ENCODE peak calls at places on chromosomes 7 and 10, in five cellular contexts. R, G, E, C and I are unnamed samples.

GRCh38 chr10:118045842-118046490 is 775 bp downstream of the RAB11FIP2 start:
- DNase-seq in E (peak), R (peak), G (peak), C (peak), I (peak)

GRCh38 chr10:6667679-6668270 is 87.7 kb upstream of the PRKCQ start:
- DNase-seq in E (peak), R (peak), C (no peak), G (no peak), I (no peak)

GRCh38 chr10:101161494-101162299 is 30.6 kb downstream of the TLX1 start:
- DNase-seq in G (no peak), E (peak), C (peak), R (peak), I (peak)

GRCh38 chr10:37976880-37977203 is 395 bp upstream of the ZNF25 start:
- DNase-seq in E (no peak), R (no peak), C (no peak), G (no peak), I (no peak)

GRCh38 chr7:68978710-68979109 is 619.6 kb upstream of the AUTS2 start:
- DNase-seq in G (no peak), R (no peak), C (no peak), E (no peak), I (no peak)

GRCh38 chr10:14873090-14873760 is 5.4 kb upstream of the SUV39H2 start:
- DNase-seq in R (peak), C (peak), G (no peak), E (peak), I (no peak)

GRCh38 chr7:85686410-85687181 is 499.7 kb upstream of the SEMA3D start:
- DNase-seq in R (no peak), G (no peak), C (no peak), E (no peak), I (no peak)

GRCh38 chr10:50605280-50606270 is 18.2 kb downstream of the SGMS1 start:
- DNase-seq in E (peak), C (no peak), R (peak), G (no peak), I (no peak)

GRCh38 chr7:108420482-108420908 is 35.7 kb downstream of the NRCAM start:
- DNase-seq in R (no peak), E (no peak), C (no peak), G (no peak), I (no peak)

GRCh38 chr7:44639701-44640321 is 33.4 kb downstream of the OGDH start:
- DNase-seq in C (peak), R (peak), E (peak), G (no peak), I (no peak)

GRCh38 chr10:86262671-86263165 is 103.9 kb downstream of the GRID1 start:
- DNase-seq in R (no peak), G (peak), C (no peak), E (no peak), I (no peak)

GRCh38 chr10:130885021-130885655 is 426.4 kb downstream of the TCERG1L start:
- DNase-seq in E (no peak), C (no peak), G (no peak), R (no peak), I (no peak)

GRCh38 chr10:5293691-5294550 is 70.8 kb upstream of the UCN3 start:
- DNase-seq in E (peak), R (peak), C (peak), G (peak), I (peak)

GRCh38 chr10:84499846-84500245 is 171.5 kb downstream of the CCSER2 start:
- DNase-seq in R (no peak), G (no peak), E (no peak), C (no peak), I (no peak)

DNA sequence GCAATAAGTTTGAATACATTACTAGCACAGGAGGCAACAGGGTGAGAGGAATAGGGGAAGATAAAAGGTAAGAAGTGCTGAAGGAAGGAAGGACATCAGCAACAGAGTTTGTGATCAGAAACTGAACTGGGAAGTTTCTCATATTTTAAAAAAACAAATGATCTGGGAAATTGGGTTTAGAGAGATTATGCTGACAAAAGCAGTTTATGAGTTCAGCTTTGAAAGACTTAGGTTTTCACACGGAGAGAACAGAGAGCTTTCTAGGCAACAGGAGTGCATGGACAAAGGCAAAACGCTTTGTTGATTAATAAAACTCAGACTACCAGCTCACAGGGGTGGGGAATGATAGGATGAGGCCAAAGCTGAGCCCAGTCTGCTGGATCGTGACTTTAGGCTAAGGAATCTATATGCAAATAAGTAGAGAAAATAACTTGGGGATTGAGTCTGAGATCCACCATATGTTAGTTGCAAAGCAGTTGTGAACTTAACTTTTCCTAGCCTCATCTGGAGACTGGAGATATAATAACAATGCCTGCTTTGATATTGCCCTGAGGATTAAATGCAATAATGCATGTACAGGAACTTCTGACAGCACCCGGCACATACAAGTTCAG is 4.2 kb downstream of the OSBPL3 start:
- DNase-seq in C (no peak), R (no peak), E (no peak), G (no peak), I (no peak)
- H3K4me3 ChIP-seq in C (no peak), R (no peak), E (no peak), G (no peak), I (no peak)

GRCh38 chr7:99142727-99143521 is 984 bp downstream of the SMURF1 start:
- DNase-seq in G (peak), R (peak), E (peak), C (peak), I (peak)

GRCh38 chr7:99143522-99143852 is 421 bp downstream of the SMURF1 start:
- DNase-seq in E (no peak), C (no peak), R (no peak), G (no peak), I (no peak)

GRCh38 chr7:99140813-99141212 is 3.1 kb downstream of the SMURF1 start:
- DNase-seq in C (no peak), G (no peak), E (peak), R (no peak), I (no peak)

GRCh38 chr7:99141334-99141733 is 2.6 kb downstream of the SMURF1 start:
- DNase-seq in C (no peak), E (no peak), G (no peak), R (no peak), I (no peak)

DNA sequence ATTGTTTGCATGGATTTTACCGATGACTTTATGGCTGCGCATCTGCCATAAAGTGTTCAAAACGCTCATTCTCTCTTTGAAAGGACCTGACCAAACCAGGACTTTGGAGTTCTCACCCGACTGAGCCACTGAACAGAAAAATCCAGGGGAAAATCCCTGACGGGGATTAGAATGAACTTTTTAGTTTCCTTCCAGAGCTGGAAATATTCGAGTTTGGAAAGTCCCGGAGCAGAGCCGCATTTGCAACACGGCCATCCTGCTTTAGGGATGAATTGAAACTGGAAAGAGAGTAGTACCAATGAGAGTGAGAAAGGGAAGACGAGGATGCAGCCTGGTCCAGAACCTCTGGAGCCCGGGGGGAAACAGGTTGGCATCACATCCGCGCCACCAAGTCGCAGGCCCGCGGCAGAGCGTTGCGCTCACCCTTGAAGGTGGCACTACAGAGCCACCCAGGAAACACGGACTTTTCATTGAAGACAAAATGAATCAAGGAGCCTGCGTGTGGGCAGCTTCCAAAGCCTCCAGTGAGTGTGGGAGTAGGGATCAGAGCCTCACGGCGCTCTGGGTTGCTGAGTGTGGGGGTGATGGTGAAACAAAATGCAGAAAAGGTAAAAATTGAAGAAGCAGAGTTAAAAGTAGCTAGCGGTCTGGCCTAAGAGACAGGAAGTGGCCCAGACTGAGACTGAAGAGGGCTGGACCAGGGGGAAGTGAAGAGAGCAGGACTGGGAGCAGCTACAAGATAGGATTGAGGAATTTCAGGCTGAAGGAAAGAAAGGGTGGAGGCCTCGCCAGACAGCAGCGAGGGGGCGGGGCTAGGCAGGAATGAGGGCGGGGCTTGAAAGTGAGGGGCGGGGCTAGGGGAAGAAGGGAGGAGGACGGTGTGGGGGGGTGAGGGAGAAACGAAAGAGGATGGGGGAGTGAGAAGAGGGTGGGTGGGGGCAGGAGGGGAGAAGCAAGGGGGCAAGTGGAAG is 1.9 kb downstream of the SMURF1 start:
- DNase-seq in R (peak), C (peak), E (peak), G (peak), I (peak)
- H3K4me3 ChIP-seq in R (peak), C (peak), E (peak), G (peak), I (peak)

GRCh38 chr7:105267244-105267643 is 121.5 kb downstream of the SRPK2 start:
- DNase-seq in G (no peak), C (no peak), E (no peak), R (no peak), I (no peak)
- H3K4me3 ChIP-seq in G (no peak), C (no peak), E (peak), R (peak), I (no peak)

GRCh38 chr10:124153601-124153930 is 60.2 kb upstream of the CHST15 start:
- DNase-seq in E (no peak), G (no peak), R (no peak), C (no peak), I (no peak)
- H3K4me3 ChIP-seq in E (no peak), G (no peak), R (no peak), C (no peak), I (no peak)

GRCh38 chr10:17234541-17234940 is 6.5 kb downstream of the VIM start:
- DNase-seq in R (no peak), E (no peak), G (no peak), C (no peak), I (no peak)

GRCh38 chr10:17236468-17236886 is 8.4 kb downstream of the VIM start:
- DNase-seq in R (no peak), C (no peak), E (no peak), G (no peak), I (no peak)

GRCh38 chr10:17233534-17233933 is 5.5 kb downstream of the VIM start:
- DNase-seq in E (no peak), R (no peak), G (no peak), C (no peak), I (no peak)

GRCh38 chr10:17237163-17237562 is 9.1 kb downstream of the VIM start:
- DNase-seq in E (no peak), R (no peak), C (no peak), G (no peak), I (no peak)

DNA sequence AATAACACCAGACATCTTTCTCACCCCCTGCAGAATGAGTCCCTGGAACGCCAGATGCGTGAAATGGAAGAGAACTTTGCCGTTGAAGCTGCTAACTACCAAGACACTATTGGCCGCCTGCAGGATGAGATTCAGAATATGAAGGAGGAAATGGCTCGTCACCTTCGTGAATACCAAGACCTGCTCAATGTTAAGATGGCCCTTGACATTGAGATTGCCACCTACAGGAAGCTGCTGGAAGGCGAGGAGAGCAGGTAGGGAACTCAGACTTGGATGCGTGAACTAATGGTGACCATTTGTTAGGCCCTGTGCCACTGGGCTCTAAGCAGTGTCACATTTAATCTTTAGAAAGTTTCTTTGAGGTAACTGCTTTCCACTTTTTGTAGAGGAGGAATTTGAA is 7.1 kb downstream of the VIM start:
- DNase-seq in G (no peak), C (no peak), E (no peak), R (no peak), I (no peak)
- H3K4me3 ChIP-seq in G (no peak), C (no peak), E (no peak), R (no peak), I (no peak)

GRCh38 chr10:95755511-95756004 is 405 bp upstream of the ENTPD1 start:
- DNase-seq in C (no peak), E (no peak), R (peak), G (no peak), I (peak)
- H3K4me3 ChIP-seq in C (no peak), E (no peak), R (no peak), G (no peak), I (peak)

GRCh38 chr10:110268442-110268841 is 36.3 kb downstream of the SMNDC1 start:
- DNase-seq in E (no peak), C (no peak), R (no peak), G (no peak), I (no peak)

GRCh38 chr10:110273474-110273873 is 31.2 kb downstream of the SMNDC1 start:
- DNase-seq in G (peak), C (no peak), R (peak), E (peak), I (no peak)

GRCh38 chr10:110267246-110267645 is 37.5 kb downstream of the SMNDC1 start:
- DNase-seq in G (no peak), E (no peak), C (no peak), R (no peak), I (no peak)

GRCh38 chr10:110268931-110269640 is 35.6 kb downstream of the SMNDC1 start:
- DNase-seq in C (no peak), G (no peak), E (no peak), R (no peak), I (no peak)

GRCh38 chr10:110269641-110270318 is 34.9 kb downstream of the SMNDC1 start:
- DNase-seq in G (no peak), E (no peak), C (no peak), R (no peak), I (no peak)
- H3K4me3 ChIP-seq in G (no peak), E (no peak), C (no peak), R (no peak), I (peak)

GRCh38 chr7:117606132-117606531 is 126.3 kb downstream of the CFTR start:
- DNase-seq in G (no peak), E (no peak), R (no peak), C (no peak), I (no peak)

GRCh38 chr7:117597755-117598154 is 117.9 kb downstream of the CFTR start:
- DNase-seq in E (no peak), G (no peak), C (no peak), R (no peak), I (no peak)

GRCh38 chr7:117605712-117606111 is 125.9 kb downstream of the CFTR start:
- DNase-seq in R (no peak), E (no peak), G (no peak), C (no peak), I (no peak)

GRCh38 chr7:117600912-117601311 is 121.1 kb downstream of the CFTR start:
- DNase-seq in R (no peak), E (peak), G (no peak), C (no peak), I (no peak)

GRCh38 chr7:117603627-117604026 is 123.8 kb downstream of the CFTR start:
- DNase-seq in G (no peak), E (no peak), C (no peak), R (no peak), I (no peak)
- H3K4me3 ChIP-seq in G (no peak), E (no peak), C (no peak), R (no peak), I (no peak)

GRCh38 chr7:27126596-27127327 is 3.8 kb downstream of the HOXA4 start:
- DNase-seq in R (no peak), C (no peak), G (no peak), E (no peak), I (no peak)

GRCh38 chr7:27124096-27124978 is 6.2 kb downstream of the HOXA4 start:
- DNase-seq in R (no peak), E (no peak), C (peak), G (peak), I (no peak)

GRCh38 chr7:27123477-27124053 is 7.0 kb downstream of the HOXA4 start:
- DNase-seq in G (peak), E (no peak), R (no peak), C (peak), I (no peak)

GRCh38 chr7:27125986-27126394 is 4.6 kb downstream of the HOXA4 start:
- DNase-seq in R (no peak), E (no peak), G (no peak), C (peak), I (no peak)

DNA sequence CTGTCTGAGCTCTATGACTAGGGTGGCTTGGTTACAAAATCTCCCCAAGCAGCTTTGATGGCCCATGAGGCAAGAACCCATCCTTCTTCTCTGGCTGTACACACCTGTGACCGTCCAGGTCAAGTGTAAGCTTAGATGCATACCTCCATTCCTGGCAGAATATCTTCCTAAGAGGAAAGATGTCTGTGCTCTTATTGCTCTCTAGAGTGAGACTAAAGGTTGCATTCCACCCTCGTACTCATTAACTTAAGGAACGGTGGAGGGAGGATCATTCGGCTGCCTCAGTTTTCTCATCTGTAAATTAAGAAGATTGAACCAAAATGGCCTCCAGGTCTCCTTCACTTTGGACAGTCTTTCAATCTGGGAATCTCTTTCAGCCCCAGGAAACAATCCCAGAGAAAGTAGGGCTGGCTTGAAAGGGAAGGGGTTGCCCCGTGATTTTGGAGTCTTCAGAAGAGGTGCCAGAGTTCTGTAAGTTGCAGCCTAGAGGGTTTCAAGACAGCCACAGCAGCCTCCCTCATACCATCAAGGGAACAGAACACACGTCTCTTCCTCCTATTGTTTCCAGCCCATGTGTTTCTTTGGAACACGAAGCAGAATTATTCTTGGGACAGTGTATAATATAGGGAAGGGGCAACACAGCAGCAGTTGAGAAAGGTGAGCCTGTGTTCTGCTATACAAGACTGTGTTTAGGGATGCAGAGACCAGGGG is 5.4 kb downstream of the HOXA4 start:
- DNase-seq in R (no peak), C (no peak), E (no peak), G (peak), I (no peak)
- H3K4me3 ChIP-seq in R (no peak), C (no peak), E (no peak), G (no peak), I (no peak)

GRCh38 chr7:130274983-130275649 is 8.5 kb downstream of the CPA2 start:
- DNase-seq in C (no peak), R (no peak), E (no peak), G (no peak), I (no peak)

GRCh38 chr7:130275826-130276291 is 9.2 kb downstream of the CPA2 start:
- DNase-seq in E (no peak), G (no peak), R (peak), C (no peak), I (no peak)

GRCh38 chr7:130278892-130279690 is 12.4 kb downstream of the CPA2 start:
- DNase-seq in E (no peak), R (peak), G (no peak), C (no peak), I (no peak)

GRCh38 chr7:130277763-130278643 is 11.3 kb downstream of the CPA2 start:
- DNase-seq in R (peak), G (no peak), C (no peak), E (peak), I (no peak)

GRCh38 chr7:130276796-130277762 is 10.4 kb downstream of the CPA2 start:
- DNase-seq in E (peak), G (no peak), C (no peak), R (peak), I (no peak)
- H3K4me3 ChIP-seq in E (no peak), G (no peak), C (no peak), R (no peak), I (no peak)